ENCODE peak calls at places on chromosomes 2 and 18, in six cellular contexts. V is H9; Z is fibroblast of lung; H is stomach; P is mammary epithelial cell; F is CD4-positive, alpha-beta memory T cell. D is an unnamed sample. For H3K4me1 and H3K27me3, the result is how much of the 10 kb centered on the place peaks cover.

GRCh38 chr18:43571078-43571689 is 293.9 kb upstream of the SYT4 start:
- DNase-seq in V (no peak), Z (peak), H (peak), P (peak), F (peak), D (no peak)

GRCh38 chr2:113963965-113964364 is 74.1 kb downstream of the ACTR3 start:
- DNase-seq in V (no peak), Z (no peak), H (no peak), P (no peak), F (no peak), D (no peak)

GRCh38 chr2:238174701-238175100 is 15.9 kb downstream of the ERFE start:
- DNase-seq in V (no peak), Z (no peak), H (no peak), P (no peak), F (no peak), D (no peak)

GRCh38 chr2:233248999-233249398 is 2.5 kb upstream of the ATG16L1 start:
- DNase-seq in V (no peak), Z (no peak), H (no peak), P (no peak), F (no peak), D (no peak)

GRCh38 chr2:120984046-120984445 is 248.4 kb downstream of the GLI2 start:
- DNase-seq in V (no peak), Z (no peak), H (no peak), P (no peak), F (no peak), D (no peak)

GRCh38 chr2:23757686-23758433 is 169.1 kb downstream of the ATAD2B start:
- DNase-seq in V (no peak), Z (peak), H (no peak), P (peak), F (no peak), D (no peak)

GRCh38 chr2:166671235-166671634 is 177.2 kb upstream of the SCN7A start:
- DNase-seq in V (no peak), Z (peak), H (no peak), P (no peak), F (no peak), D (no peak)

GRCh38 chr2:218186355-218186766 is 19.6 kb upstream of the CXCR1 start:
- DNase-seq in V (peak), Z (peak), H (peak), P (peak), F (peak), D (peak)

GRCh38 chr2:205730191-205730590 is 47.9 kb downstream of the NRP2 start:
- DNase-seq in V (no peak), Z (peak), H (no peak), P (no peak), F (no peak), D (no peak)

GRCh38 chr2:105394951-105395611 is 3.8 kb downstream of the FHL2 start:
- DNase-seq in V (no peak), Z (peak), H (no peak), P (no peak), F (no peak), D (no peak)

GRCh38 chr2:40244251-40245010 is 207.5 kb downstream of the SLC8A1 start:
- DNase-seq in V (peak), Z (peak), H (peak), P (peak), F (no peak), D (no peak)

GRCh38 chr2:158391876-158392275 is 64.7 kb downstream of the CCDC148 start:
- DNase-seq in V (no peak), Z (peak), H (no peak), P (peak), F (no peak), D (no peak)

GRCh38 chr2:107635883-107636282 is 190.8 kb upstream of the RGPD4 start:
- DNase-seq in V (no peak), Z (peak), H (no peak), P (peak), F (no peak), D (no peak)

GRCh38 chr2:188383158-188383557 is 91.5 kb downstream of the GULP1 start:
- DNase-seq in V (no peak), Z (no peak), H (no peak), P (no peak), F (no peak), D (no peak)

GRCh38 chr2:144924827-144925226 is 404.9 kb upstream of the ZEB2 start:
- DNase-seq in V (no peak), Z (no peak), H (no peak), P (no peak), F (no peak), D (no peak)

GRCh38 chr2:160747771-160748170 is 254.2 kb upstream of the RBMS1 start:
- DNase-seq in V (no peak), Z (peak), H (no peak), P (peak), F (no peak), D (no peak)

GRCh38 chr18:4734903-4735302 is 279.8 kb upstream of the DLGAP1 start:
- DNase-seq in V (no peak), Z (no peak), H (no peak), P (no peak), F (no peak), D (no peak)

GRCh38 chr2:233811732-233812131 is 33.6 kb downstream of the MROH2A start:
- DNase-seq in V (no peak), Z (no peak), H (peak), P (no peak), F (no peak), D (no peak)

GRCh38 chr2:240167588-240167880 is 27.1 kb upstream of the OTOS start:
- DNase-seq in V (no peak), Z (no peak), H (no peak), P (no peak), F (no peak), D (no peak)

GRCh38 chr2:136957044-136957443 is 191.7 kb downstream of the THSD7B start:
- DNase-seq in V (no peak), Z (no peak), H (no peak), P (no peak), F (no peak), D (no peak)

GRCh38 chr18:77035380-77035779 is 97.2 kb downstream of the MBP start:
- DNase-seq in V (no peak), Z (no peak), H (no peak), P (no peak), F (no peak), D (no peak)

GRCh38 chr18:7177131-7177744 is 53.7 kb upstream of the LRRC30 start:
- DNase-seq in V (no peak), Z (peak), H (no peak), P (peak), F (no peak), D (no peak)

GRCh38 chr2:145094353-145094752 is 574.4 kb upstream of the ZEB2 start:
- DNase-seq in V (no peak), Z (peak), H (no peak), P (no peak), F (no peak), D (no peak)

GRCh38 chr2:41990688-41991087 is 57.1 kb upstream of the PKDCC start:
- DNase-seq in V (no peak), Z (peak), H (no peak), P (no peak), F (no peak), D (no peak)
- H3K4me1 ChIP-seq in V (under half), Z (under half), H (under half), P (under half), F (under half), D (under half)

DNA sequence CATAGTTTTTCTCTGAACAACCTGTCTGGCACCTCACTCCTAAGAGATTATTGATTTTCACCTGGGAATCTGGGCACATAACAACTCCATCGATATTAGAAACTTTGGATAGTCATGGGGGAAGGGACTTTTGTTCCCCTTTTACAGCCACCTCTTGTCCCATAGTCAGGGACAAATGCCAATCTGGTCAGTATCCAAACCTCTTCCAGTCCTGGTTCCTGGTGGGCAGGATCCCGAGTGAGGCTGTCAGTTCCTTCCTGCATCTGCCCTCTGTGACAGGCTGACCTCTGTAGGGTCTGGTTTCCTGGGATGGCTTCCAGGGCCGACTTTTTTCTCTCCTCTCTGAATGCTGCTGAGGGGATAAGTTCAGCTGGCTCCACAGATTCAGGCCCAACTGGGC is 11.0 kb downstream of the KIF5C start:
- DNase-seq in V (no peak), Z (no peak), H (no peak), P (no peak), F (no peak), D (no peak)
- H3K27me3 ChIP-seq in V (under half), Z (under half), H (under half), P (under half), F (under half), D (under half)

GRCh38 chr2:149650006-149650405 is 62.4 kb upstream of the MMADHC start:
- DNase-seq in V (no peak), Z (peak), H (no peak), P (peak), F (no peak), D (no peak)

GRCh38 chr2:149652520-149652919 is 64.9 kb upstream of the MMADHC start:
- DNase-seq in V (no peak), Z (peak), H (no peak), P (no peak), F (no peak), D (no peak)

GRCh38 chr2:149651229-149651628 is 63.7 kb upstream of the MMADHC start:
- DNase-seq in V (no peak), Z (no peak), H (no peak), P (no peak), F (no peak), D (no peak)

GRCh38 chr2:149645391-149645790 is 57.8 kb upstream of the MMADHC start:
- DNase-seq in V (no peak), Z (peak), H (no peak), P (no peak), F (no peak), D (no peak)

DNA sequence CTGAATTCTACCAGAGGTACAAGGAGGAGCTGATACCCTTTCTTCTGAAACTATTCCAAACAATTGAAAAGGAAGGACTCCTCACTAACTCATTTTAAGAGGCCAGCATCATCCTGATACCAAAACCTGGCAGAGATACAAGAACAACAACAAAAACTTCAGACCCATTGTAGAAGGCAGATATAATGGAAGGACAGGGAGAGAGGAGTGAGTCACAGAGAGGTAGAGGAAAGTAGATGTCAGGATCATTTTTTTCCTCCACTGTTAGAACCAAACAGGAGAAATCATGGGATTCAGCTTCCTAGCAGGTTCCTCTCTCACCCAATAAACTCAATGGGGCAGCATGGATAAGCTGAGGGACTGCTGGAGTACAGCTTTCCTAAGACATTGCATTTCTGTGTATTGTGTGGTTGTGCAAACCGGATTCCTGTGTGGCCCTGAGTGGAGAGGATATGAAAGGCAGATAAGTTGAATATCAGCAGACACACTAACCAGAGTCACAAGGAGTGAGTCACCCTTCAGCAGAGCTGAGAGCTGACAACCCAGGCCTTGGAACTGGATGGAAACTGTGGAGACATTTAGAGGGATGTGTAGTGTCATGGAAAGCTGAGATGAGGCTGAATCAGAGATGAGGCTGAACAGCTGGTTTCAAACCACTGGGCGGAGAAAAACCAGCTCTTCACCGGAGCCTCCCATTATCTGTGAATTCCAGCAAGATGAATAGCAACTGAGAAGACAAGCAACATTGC is 60.9 kb upstream of the MMADHC start:
- DNase-seq in V (no peak), Z (peak), H (no peak), P (peak), F (no peak), D (no peak)
- H3K27ac ChIP-seq in V (no peak), Z (peak), H (no peak), P (peak), F (no peak), D (no peak)

DNA sequence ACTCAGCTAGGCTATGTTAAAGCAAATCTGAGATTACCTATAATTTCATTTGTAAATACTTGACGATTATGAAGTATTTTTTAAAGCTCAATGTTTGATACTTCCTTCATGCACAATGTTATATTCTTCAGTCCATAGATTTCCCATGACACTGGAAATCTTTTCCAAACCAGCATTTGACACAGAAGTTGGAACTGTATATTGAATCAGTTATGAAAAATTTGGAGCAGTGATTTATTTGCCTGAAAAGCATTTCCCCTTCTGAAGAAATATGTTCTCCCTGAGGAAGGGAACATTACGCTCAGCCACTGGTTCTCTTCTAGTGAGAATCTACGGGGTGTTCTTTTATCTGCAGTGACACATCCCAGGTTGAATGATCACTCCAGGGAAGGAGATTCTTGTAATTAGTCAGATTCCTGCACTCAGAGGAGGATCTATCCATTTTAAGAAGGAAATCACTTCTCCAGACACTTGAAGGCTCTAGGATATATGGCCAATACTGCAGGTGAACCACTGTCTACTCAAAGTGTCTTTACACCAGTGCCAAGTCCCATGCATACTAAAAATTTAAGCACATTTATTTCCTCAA is 64.7 kb downstream of the HNRNPLL start:
- DNase-seq in V (no peak), Z (no peak), H (no peak), P (no peak), F (no peak), D (no peak)
- H3K4me1 ChIP-seq in V (under half), Z (under half), H (under half), P (under half), F (under half), D (under half)

GRCh38 chr2:847669-848068 is 103.0 kb upstream of the SNTG2 start:
- DNase-seq in V (no peak), Z (no peak), H (no peak), P (no peak), F (no peak), D (no peak)

GRCh38 chr2:842151-842792 is 108.4 kb upstream of the SNTG2 start:
- DNase-seq in V (peak), Z (no peak), H (no peak), P (no peak), F (no peak), D (no peak)

GRCh38 chr2:848099-848498 is 102.5 kb upstream of the SNTG2 start:
- DNase-seq in V (no peak), Z (no peak), H (no peak), P (no peak), F (no peak), D (no peak)

GRCh38 chr2:841036-841435 is 109.6 kb upstream of the SNTG2 start:
- DNase-seq in V (peak), Z (no peak), H (no peak), P (no peak), F (no peak), D (no peak)

DNA sequence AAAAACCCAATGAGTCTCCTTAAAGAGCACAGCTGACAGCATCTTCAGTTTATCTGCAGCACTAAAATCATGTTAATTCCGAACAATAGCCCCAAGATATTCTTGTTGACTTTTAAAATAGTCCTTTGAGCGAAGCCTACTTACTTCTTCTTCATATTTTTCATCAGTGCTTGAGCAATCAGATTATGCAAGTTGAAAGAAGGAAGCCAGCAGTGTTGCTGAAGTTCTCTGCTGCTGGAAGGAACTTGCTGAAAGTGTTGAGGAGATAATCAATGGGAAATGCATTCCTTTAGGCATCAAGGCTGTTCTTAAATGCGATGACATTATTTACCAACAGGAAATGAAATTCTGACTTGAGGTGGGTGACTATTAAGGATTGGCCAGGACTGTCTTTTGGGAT is 105.9 kb upstream of the SNTG2 start:
- DNase-seq in V (no peak), Z (no peak), H (no peak), P (no peak), F (no peak), D (no peak)
- H3K27me3 ChIP-seq in V (under half), Z (under half), H (under half), P (under half), F (under half), D (under half)

GRCh38 chr2:88844960-88845359 is 153.5 kb downstream of the RPIA start:
- DNase-seq in V (no peak), Z (no peak), H (no peak), P (no peak), F (no peak), D (no peak)

GRCh38 chr2:88843061-88843460 is 151.6 kb downstream of the RPIA start:
- DNase-seq in V (no peak), Z (no peak), H (no peak), P (no peak), F (no peak), D (no peak)

GRCh38 chr2:88843651-88844050 is 152.2 kb downstream of the RPIA start:
- DNase-seq in V (no peak), Z (no peak), H (no peak), P (no peak), F (no peak), D (no peak)

GRCh38 chr2:88841224-88841929 is 149.9 kb downstream of the RPIA start:
- DNase-seq in V (no peak), Z (no peak), H (no peak), P (no peak), F (no peak), D (no peak)

DNA sequence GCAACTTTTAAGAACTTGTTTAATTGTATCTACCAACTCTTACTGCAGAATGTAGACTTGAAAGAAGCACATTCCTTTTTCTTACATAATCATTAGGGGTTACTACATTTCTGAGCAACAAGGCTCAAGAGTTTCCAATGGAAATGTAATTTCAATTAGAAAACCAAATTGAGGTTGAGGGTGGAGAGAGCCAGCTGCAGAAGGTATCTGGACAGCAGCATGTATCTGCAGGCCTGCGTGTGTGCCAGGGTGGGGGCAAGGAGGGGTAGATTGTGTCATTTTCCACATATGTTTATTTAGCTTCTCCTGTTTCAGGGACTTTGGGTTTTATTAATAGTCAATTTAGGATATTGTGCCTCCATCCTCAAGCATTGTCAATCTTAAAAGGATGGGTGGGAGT is 151.2 kb downstream of the RPIA start:
- DNase-seq in V (no peak), Z (no peak), H (no peak), P (no peak), F (no peak), D (no peak)
- H3K27ac ChIP-seq in V (no peak), Z (no peak), H (peak), P (no peak), F (no peak), D (no peak)

DNA sequence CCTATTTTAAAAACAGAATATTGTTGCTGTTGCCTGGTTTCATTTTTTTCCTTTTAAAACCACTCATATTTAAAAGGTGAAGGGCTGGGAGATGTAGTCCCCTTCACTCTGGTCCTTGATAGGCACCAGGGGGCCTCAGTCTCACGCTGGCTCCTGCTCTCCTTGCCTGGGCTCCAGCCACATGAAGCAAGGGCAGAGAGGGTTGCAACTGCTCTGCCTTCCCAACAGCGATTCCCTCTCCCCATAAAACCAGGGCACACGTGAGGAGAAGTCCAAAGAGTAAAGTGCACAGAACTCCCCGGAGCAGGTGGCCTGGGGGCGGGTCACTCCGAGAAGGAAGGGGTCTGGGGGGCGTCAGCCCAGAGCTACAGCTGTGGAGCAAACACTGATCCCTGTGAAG is 12.8 kb downstream of the TMEM127 start:
- DNase-seq in V (no peak), Z (no peak), H (no peak), P (no peak), F (no peak), D (no peak)
- H3K4me1 ChIP-seq in V (under half), Z (under half), H (half or more), P (under half), F (under half), D (under half)